ENCODE peak calls at places on chromosomes 1 and 21, in eight cellular contexts. One of them, this sample, is unnamed.

GRCh38 chr21:42309753-42310213 is 5.4 kb downstream of the TFF3 start:
- DNase-seq in neural progenitor cell: peak; percentile 79
- DNase-seq in psoas muscle: peak; percentile 51
- DNase-seq in mammary epithelial cell: no peak
- DNase-seq in body of pancreas: peak; percentile 58
- DNase-seq in astrocyte of the spinal cord: peak; percentile 4
- DNase-seq in Peyer's patch: peak; percentile 42
- DNase-seq in astrocyte: no peak
- DNase-seq in this sample: peak; percentile 9

GRCh38 chr1:54126271-54126815 is 26.5 kb downstream of the CDCP2 start:
- DNase-seq in body of pancreas: peak; percentile 33
- DNase-seq in astrocyte: no peak
- DNase-seq in neural progenitor cell: no peak
- DNase-seq in mammary epithelial cell: no peak
- DNase-seq in Peyer's patch: no peak
- DNase-seq in astrocyte of the spinal cord: peak; percentile 20
- DNase-seq in psoas muscle: no peak
- DNase-seq in this sample: peak; percentile 24

GRCh38 chr1:48789903-48790302 is 13.2 kb upstream of the BEND5 start:
- DNase-seq in astrocyte of the spinal cord: no peak
- DNase-seq in Peyer's patch: no peak
- DNase-seq in mammary epithelial cell: no peak
- DNase-seq in neural progenitor cell: no peak
- DNase-seq in body of pancreas: no peak
- DNase-seq in astrocyte: no peak
- DNase-seq in psoas muscle: no peak
- DNase-seq in this sample: no peak

GRCh38 chr1:89407355-89407754 is 43.5 kb downstream of the GBP6 start:
- DNase-seq in body of pancreas: no peak
- DNase-seq in astrocyte: no peak
- DNase-seq in Peyer's patch: no peak
- DNase-seq in mammary epithelial cell: peak; percentile 27
- DNase-seq in psoas muscle: no peak
- DNase-seq in astrocyte of the spinal cord: no peak
- DNase-seq in neural progenitor cell: no peak
- DNase-seq in this sample: peak; percentile 34

GRCh38 chr1:41319106-41319755 is 42.0 kb upstream of the FOXO6 start:
- DNase-seq in astrocyte: no peak
- DNase-seq in Peyer's patch: no peak
- DNase-seq in mammary epithelial cell: no peak
- DNase-seq in neural progenitor cell: no peak
- DNase-seq in body of pancreas: peak; percentile 54
- DNase-seq in psoas muscle: no peak
- DNase-seq in astrocyte of the spinal cord: no peak
- DNase-seq in this sample: peak; percentile 28

GRCh38 chr1:41485605-41486004 is 1.1 kb upstream of the EDN2 start:
- DNase-seq in neural progenitor cell: no peak
- DNase-seq in astrocyte of the spinal cord: peak; percentile 43
- DNase-seq in Peyer's patch: no peak
- DNase-seq in body of pancreas: no peak
- DNase-seq in mammary epithelial cell: peak; percentile 74
- DNase-seq in psoas muscle: no peak
- DNase-seq in astrocyte: peak; percentile 68
- DNase-seq in this sample: peak; percentile 54

GRCh38 chr1:2807036-2807435 is 5.5 kb upstream of the TTC34 start:
- DNase-seq in astrocyte of the spinal cord: no peak
- DNase-seq in neural progenitor cell: no peak
- DNase-seq in psoas muscle: no peak
- DNase-seq in astrocyte: no peak
- DNase-seq in Peyer's patch: no peak
- DNase-seq in body of pancreas: no peak
- DNase-seq in mammary epithelial cell: no peak
- DNase-seq in this sample: no peak

GRCh38 chr1:116374340-116375164 is 1.5 kb downstream of the ATP1A1 start:
- DNase-seq in astrocyte: no peak
- DNase-seq in astrocyte of the spinal cord: no peak
- DNase-seq in mammary epithelial cell: peak; percentile 17
- DNase-seq in Peyer's patch: peak; percentile 50
- DNase-seq in neural progenitor cell: peak; percentile 60
- DNase-seq in psoas muscle: peak; percentile 17
- DNase-seq in body of pancreas: no peak
- DNase-seq in this sample: no peak

GRCh38 chr1:151994956-151995355 is 1.3 kb upstream of the S100A10 start:
- DNase-seq in body of pancreas: no peak
- DNase-seq in psoas muscle: peak; percentile 33
- DNase-seq in neural progenitor cell: peak; percentile 12
- DNase-seq in mammary epithelial cell: peak; percentile 95
- DNase-seq in astrocyte of the spinal cord: peak; percentile 95
- DNase-seq in Peyer's patch: no peak
- DNase-seq in astrocyte: peak; percentile 98
- DNase-seq in this sample: peak; percentile 94

GRCh38 chr1:21888500-21888899 is 48.6 kb downstream of the HSPG2 start:
- DNase-seq in psoas muscle: no peak
- DNase-seq in astrocyte of the spinal cord: no peak
- DNase-seq in mammary epithelial cell: no peak
- DNase-seq in astrocyte: no peak
- DNase-seq in Peyer's patch: no peak
- DNase-seq in body of pancreas: no peak
- DNase-seq in neural progenitor cell: no peak
- DNase-seq in this sample: no peak

GRCh38 chr1:245537992-245538391 is 383.2 kb downstream of the KIF26B start:
- DNase-seq in astrocyte of the spinal cord: peak; percentile 23
- DNase-seq in psoas muscle: no peak
- DNase-seq in Peyer's patch: no peak
- DNase-seq in body of pancreas: no peak
- DNase-seq in mammary epithelial cell: peak; percentile 5
- DNase-seq in astrocyte: peak; percentile 68
- DNase-seq in neural progenitor cell: no peak
- DNase-seq in this sample: peak; percentile 62

GRCh38 chr1:117106478-117106877 is 15.1 kb downstream of the TRIM45 start:
- DNase-seq in mammary epithelial cell: peak; percentile 4
- DNase-seq in psoas muscle: no peak
- DNase-seq in astrocyte of the spinal cord: no peak
- DNase-seq in Peyer's patch: no peak
- DNase-seq in body of pancreas: no peak
- DNase-seq in neural progenitor cell: no peak
- DNase-seq in astrocyte: no peak
- DNase-seq in this sample: peak; percentile 53

GRCh38 chr21:31557956-31558838 is 101.3 kb upstream of the SOD1 start:
- DNase-seq in psoas muscle: peak; percentile 22
- DNase-seq in Peyer's patch: no peak
- DNase-seq in neural progenitor cell: peak; percentile 71
- DNase-seq in mammary epithelial cell: peak; percentile 51
- DNase-seq in astrocyte: no peak
- DNase-seq in astrocyte of the spinal cord: peak; percentile 28
- DNase-seq in body of pancreas: peak; percentile 17
- DNase-seq in this sample: peak; percentile 12

GRCh38 chr1:77796695-77797405 is 17.4 kb downstream of the MIGA1 start:
- DNase-seq in body of pancreas: no peak
- DNase-seq in mammary epithelial cell: peak; percentile 23
- DNase-seq in neural progenitor cell: peak; percentile 4
- DNase-seq in astrocyte: no peak
- DNase-seq in Peyer's patch: no peak
- DNase-seq in astrocyte of the spinal cord: no peak
- DNase-seq in psoas muscle: no peak
- DNase-seq in this sample: no peak

GRCh38 chr1:47992720-47993119 is 4.5 kb downstream of the TRABD2B start:
- DNase-seq in neural progenitor cell: peak; percentile 34
- DNase-seq in astrocyte: no peak
- DNase-seq in Peyer's patch: no peak
- DNase-seq in mammary epithelial cell: no peak
- DNase-seq in psoas muscle: peak; percentile 56
- DNase-seq in astrocyte of the spinal cord: peak; percentile 58
- DNase-seq in body of pancreas: no peak
- DNase-seq in this sample: peak; percentile 25

GRCh38 chr1:231124746-231125145 is 37.1 kb upstream of the TRIM67 start:
- DNase-seq in Peyer's patch: no peak
- DNase-seq in mammary epithelial cell: no peak
- DNase-seq in psoas muscle: no peak
- DNase-seq in astrocyte: no peak
- DNase-seq in astrocyte of the spinal cord: no peak
- DNase-seq in body of pancreas: no peak
- DNase-seq in neural progenitor cell: peak; percentile 57
- DNase-seq in this sample: no peak

GRCh38 chr1:207885129-207886032 is 25.5 kb downstream of the CD34 start:
- DNase-seq in Peyer's patch: peak; percentile 77
- DNase-seq in mammary epithelial cell: peak; percentile 46
- DNase-seq in body of pancreas: peak; percentile 88
- DNase-seq in astrocyte: peak; percentile 55
- DNase-seq in psoas muscle: peak; percentile 83
- DNase-seq in astrocyte of the spinal cord: peak; percentile 79
- DNase-seq in neural progenitor cell: peak; percentile 91
- DNase-seq in this sample: peak; percentile 94

GRCh38 chr1:118863688-118864087 is 124.5 kb downstream of the TBX15 start:
- DNase-seq in astrocyte of the spinal cord: no peak
- DNase-seq in body of pancreas: no peak
- DNase-seq in neural progenitor cell: no peak
- DNase-seq in mammary epithelial cell: no peak
- DNase-seq in astrocyte: no peak
- DNase-seq in Peyer's patch: no peak
- DNase-seq in psoas muscle: no peak
- DNase-seq in this sample: no peak

GRCh38 chr21:37079211-37079824 is 6.3 kb downstream of the TTC3 start:
- DNase-seq in mammary epithelial cell: no peak
- DNase-seq in Peyer's patch: no peak
- DNase-seq in astrocyte: no peak
- DNase-seq in neural progenitor cell: no peak
- DNase-seq in psoas muscle: no peak
- DNase-seq in astrocyte of the spinal cord: no peak
- DNase-seq in body of pancreas: no peak
- DNase-seq in this sample: no peak

GRCh38 chr1:212477680-212478466 is 45.2 kb downstream of the NENF start:
- DNase-seq in astrocyte of the spinal cord: no peak
- DNase-seq in body of pancreas: no peak
- DNase-seq in Peyer's patch: no peak
- DNase-seq in psoas muscle: no peak
- DNase-seq in astrocyte: no peak
- DNase-seq in neural progenitor cell: no peak
- DNase-seq in mammary epithelial cell: no peak
- DNase-seq in this sample: no peak

DNA sequence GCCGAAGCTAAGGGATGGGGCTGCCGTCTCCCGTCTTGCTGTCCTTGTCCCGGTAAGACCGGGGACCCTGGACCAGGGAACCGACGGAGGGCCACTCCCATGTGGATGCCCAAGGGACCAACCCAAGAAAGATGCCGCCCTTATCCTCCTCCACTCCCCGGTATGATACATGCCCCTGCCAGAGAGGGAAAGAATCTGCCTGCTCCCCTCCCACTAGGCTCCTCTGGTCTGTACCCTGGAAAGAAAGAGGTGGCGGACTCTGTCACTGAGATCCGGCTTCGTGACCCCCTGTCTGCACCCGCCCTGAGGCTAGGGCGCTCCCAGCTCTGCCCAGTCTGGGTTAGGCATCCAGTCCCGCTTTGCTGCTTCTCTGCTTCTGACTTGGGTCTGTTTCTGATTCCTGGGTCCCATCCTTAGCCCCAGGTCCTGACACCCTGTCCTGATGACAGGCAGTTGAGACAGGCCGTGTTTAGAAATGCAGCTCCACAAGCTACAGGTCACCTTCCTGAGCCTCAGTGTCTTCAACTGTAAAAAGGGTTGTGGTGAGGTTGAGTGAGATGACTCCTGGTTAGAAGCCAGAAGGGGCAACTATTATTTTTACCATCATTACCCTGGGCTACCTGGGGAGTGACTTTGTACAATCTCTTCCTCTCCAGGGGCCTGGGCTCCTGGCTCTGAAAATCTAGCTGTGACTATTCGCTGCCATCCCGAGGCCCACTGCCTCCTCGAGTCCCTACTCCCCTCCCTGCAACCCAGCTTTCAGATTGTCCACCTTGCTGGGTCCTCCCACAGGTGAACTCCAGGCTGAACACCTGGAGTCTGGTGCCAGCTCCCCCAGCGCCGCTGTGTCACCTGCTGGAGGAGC is 3.7 kb downstream of the MATN1 start:
- DNase-seq in neural progenitor cell: no peak
- DNase-seq in body of pancreas: no peak
- DNase-seq in psoas muscle: peak; percentile 10
- DNase-seq in Peyer's patch: no peak
- DNase-seq in astrocyte: peak; percentile 26
- DNase-seq in mammary epithelial cell: no peak
- DNase-seq in astrocyte of the spinal cord: no peak
- DNase-seq in this sample: peak; percentile 73
- TF ChIP-seq CTCF in neural progenitor cell: no peak
- TF ChIP-seq CTCF in body of pancreas: no peak
- TF ChIP-seq CTCF in psoas muscle: no peak
- TF ChIP-seq CTCF in Peyer's patch: no peak
- TF ChIP-seq CTCF in astrocyte: no peak
- TF ChIP-seq CTCF in mammary epithelial cell: no peak
- TF ChIP-seq CTCF in astrocyte of the spinal cord: no peak
- TF ChIP-seq CTCF in this sample: no peak

GRCh38 chr1:51514733-51515132 is 4.3 kb downstream of the EPS15 start:
- DNase-seq in mammary epithelial cell: no peak
- DNase-seq in body of pancreas: no peak
- DNase-seq in neural progenitor cell: no peak
- DNase-seq in psoas muscle: no peak
- DNase-seq in Peyer's patch: no peak
- DNase-seq in astrocyte: no peak
- DNase-seq in astrocyte of the spinal cord: no peak
- DNase-seq in this sample: peak; percentile 8
- H3K4me3 ChIP-seq in mammary epithelial cell: no peak overlapping the region
- H3K4me3 ChIP-seq in body of pancreas: no peak overlapping the region
- H3K4me3 ChIP-seq in neural progenitor cell: no peak overlapping the region
- H3K4me3 ChIP-seq in psoas muscle: peak overlapping the region; percentile 83
- H3K4me3 ChIP-seq in Peyer's patch: peak overlapping the region; percentile 10
- H3K4me3 ChIP-seq in astrocyte: no peak overlapping the region
- H3K4me3 ChIP-seq in astrocyte of the spinal cord: no peak overlapping the region
- H3K4me3 ChIP-seq in this sample: peak overlapping the region; percentile 0

GRCh38 chr21:15557925-15558324 is 171.9 kb upstream of the USP25 start:
- DNase-seq in mammary epithelial cell: no peak
- DNase-seq in body of pancreas: no peak
- DNase-seq in Peyer's patch: no peak
- DNase-seq in astrocyte: no peak
- DNase-seq in neural progenitor cell: no peak
- DNase-seq in psoas muscle: no peak
- DNase-seq in astrocyte of the spinal cord: no peak
- DNase-seq in this sample: no peak

GRCh38 chr21:15558884-15559283 is 170.9 kb upstream of the USP25 start:
- DNase-seq in Peyer's patch: no peak
- DNase-seq in neural progenitor cell: no peak
- DNase-seq in body of pancreas: no peak
- DNase-seq in psoas muscle: no peak
- DNase-seq in mammary epithelial cell: no peak
- DNase-seq in astrocyte: no peak
- DNase-seq in astrocyte of the spinal cord: no peak
- DNase-seq in this sample: no peak

GRCh38 chr21:15549671-15550070 is 180.1 kb upstream of the USP25 start:
- DNase-seq in neural progenitor cell: no peak
- DNase-seq in astrocyte of the spinal cord: peak; percentile 2
- DNase-seq in Peyer's patch: no peak
- DNase-seq in body of pancreas: no peak
- DNase-seq in mammary epithelial cell: no peak
- DNase-seq in astrocyte: peak; percentile 3
- DNase-seq in psoas muscle: no peak
- DNase-seq in this sample: peak; percentile 2

GRCh38 chr21:15552914-15553491 is 176.8 kb upstream of the USP25 start:
- DNase-seq in astrocyte of the spinal cord: peak; percentile 37
- DNase-seq in Peyer's patch: no peak
- DNase-seq in psoas muscle: no peak
- DNase-seq in mammary epithelial cell: peak; percentile 38
- DNase-seq in astrocyte: no peak
- DNase-seq in neural progenitor cell: no peak
- DNase-seq in body of pancreas: no peak
- DNase-seq in this sample: peak; percentile 58
- TF ChIP-seq CTCF in astrocyte of the spinal cord: peak; percentile 58
- TF ChIP-seq CTCF in Peyer's patch: peak; percentile 42
- TF ChIP-seq CTCF in psoas muscle: no peak
- TF ChIP-seq CTCF in mammary epithelial cell: peak; percentile 56
- TF ChIP-seq CTCF in astrocyte: peak; percentile 23
- TF ChIP-seq CTCF in neural progenitor cell: peak; percentile 58
- TF ChIP-seq CTCF in body of pancreas: peak; percentile 13
- TF ChIP-seq CTCF in this sample: peak; percentile 62

GRCh38 chr1:23185381-23185780 is 16.7 kb upstream of the LUZP1 start:
- DNase-seq in neural progenitor cell: no peak
- DNase-seq in astrocyte of the spinal cord: no peak
- DNase-seq in psoas muscle: no peak
- DNase-seq in Peyer's patch: no peak
- DNase-seq in body of pancreas: no peak
- DNase-seq in mammary epithelial cell: no peak
- DNase-seq in astrocyte: no peak
- DNase-seq in this sample: no peak
- H3K4me3 ChIP-seq in neural progenitor cell: no peak overlapping the region
- H3K4me3 ChIP-seq in astrocyte of the spinal cord: no peak overlapping the region
- H3K4me3 ChIP-seq in psoas muscle: no peak overlapping the region
- H3K4me3 ChIP-seq in Peyer's patch: no peak overlapping the region
- H3K4me3 ChIP-seq in body of pancreas: no peak overlapping the region
- H3K4me3 ChIP-seq in mammary epithelial cell: no peak overlapping the region
- H3K4me3 ChIP-seq in astrocyte: no peak overlapping the region
- H3K4me3 ChIP-seq in this sample: no peak overlapping the region